ENCODE peak calls at places on chromosomes 3 and 15, in ten cellular contexts. One of them, this sample, is unnamed.

GRCh38 chr3:16937421-16937820 is 52.7 kb downstream of the PLCL2 start:
- DNase-seq in activated T-cell treated with anti-CD3 and anti-CD28 coated beads, Interleukin-2, amount 50 U/mL, for 72 hours: no peak
- DNase-seq in AG20443: no peak
- DNase-seq in kidney epithelial cell: no peak
- DNase-seq in stomach: no peak
- DNase-seq in activated naive CD4-positive, alpha-beta T cell treated with anti-CD3 and anti-CD28 coated beads, Interleukin-2, amount 50 U/mL, for 16 hours: no peak
- DNase-seq in brain microvascular endothelial cell: no peak
- DNase-seq in SHP77: no peak
- DNase-seq in small intestine: no peak
- DNase-seq in effector memory CD4-positive, alpha-beta T cell: no peak
- DNase-seq in this sample: no peak

GRCh38 chr3:141000027-141000663 is 51.0 kb upstream of the SPSB4 start:
- DNase-seq in activated T-cell treated with anti-CD3 and anti-CD28 coated beads, Interleukin-2, amount 50 U/mL, for 72 hours: peak
- DNase-seq in AG20443: peak
- DNase-seq in kidney epithelial cell: no peak
- DNase-seq in stomach: peak
- DNase-seq in activated naive CD4-positive, alpha-beta T cell treated with anti-CD3 and anti-CD28 coated beads, Interleukin-2, amount 50 U/mL, for 16 hours: peak
- DNase-seq in brain microvascular endothelial cell: peak
- DNase-seq in SHP77: peak
- DNase-seq in small intestine: peak
- DNase-seq in effector memory CD4-positive, alpha-beta T cell: no peak
- DNase-seq in this sample: peak

GRCh38 chr15:23857028-23857641 is 170.0 kb upstream of the NDN start:
- DNase-seq in activated T-cell treated with anti-CD3 and anti-CD28 coated beads, Interleukin-2, amount 50 U/mL, for 72 hours: peak
- DNase-seq in AG20443: peak
- DNase-seq in kidney epithelial cell: no peak
- DNase-seq in stomach: peak
- DNase-seq in activated naive CD4-positive, alpha-beta T cell treated with anti-CD3 and anti-CD28 coated beads, Interleukin-2, amount 50 U/mL, for 16 hours: no peak
- DNase-seq in brain microvascular endothelial cell: peak
- DNase-seq in SHP77: peak
- DNase-seq in small intestine: peak
- DNase-seq in effector memory CD4-positive, alpha-beta T cell: no peak
- DNase-seq in this sample: no peak

GRCh38 chr3:12452361-12453330 is 31.6 kb upstream of the TSEN2 start:
- DNase-seq in activated T-cell treated with anti-CD3 and anti-CD28 coated beads, Interleukin-2, amount 50 U/mL, for 72 hours: no peak
- DNase-seq in AG20443: no peak
- DNase-seq in kidney epithelial cell: no peak
- DNase-seq in stomach: no peak
- DNase-seq in activated naive CD4-positive, alpha-beta T cell treated with anti-CD3 and anti-CD28 coated beads, Interleukin-2, amount 50 U/mL, for 16 hours: no peak
- DNase-seq in brain microvascular endothelial cell: no peak
- DNase-seq in SHP77: no peak
- DNase-seq in small intestine: no peak
- DNase-seq in effector memory CD4-positive, alpha-beta T cell: no peak
- DNase-seq in this sample: no peak

GRCh38 chr3:177358085-177358967 is 161.0 kb upstream of the TBL1XR1 start:
- DNase-seq in activated T-cell treated with anti-CD3 and anti-CD28 coated beads, Interleukin-2, amount 50 U/mL, for 72 hours: peak
- DNase-seq in AG20443: peak
- DNase-seq in kidney epithelial cell: no peak
- DNase-seq in stomach: peak
- DNase-seq in activated naive CD4-positive, alpha-beta T cell treated with anti-CD3 and anti-CD28 coated beads, Interleukin-2, amount 50 U/mL, for 16 hours: peak
- DNase-seq in brain microvascular endothelial cell: peak
- DNase-seq in SHP77: peak
- DNase-seq in small intestine: peak
- DNase-seq in effector memory CD4-positive, alpha-beta T cell: peak
- DNase-seq in this sample: peak

GRCh38 chr15:35448294-35448693 is 97.7 kb downstream of the DPH6 start:
- DNase-seq in activated T-cell treated with anti-CD3 and anti-CD28 coated beads, Interleukin-2, amount 50 U/mL, for 72 hours: no peak
- DNase-seq in AG20443: no peak
- DNase-seq in kidney epithelial cell: no peak
- DNase-seq in stomach: no peak
- DNase-seq in activated naive CD4-positive, alpha-beta T cell treated with anti-CD3 and anti-CD28 coated beads, Interleukin-2, amount 50 U/mL, for 16 hours: no peak
- DNase-seq in brain microvascular endothelial cell: no peak
- DNase-seq in SHP77: no peak
- DNase-seq in small intestine: no peak
- DNase-seq in effector memory CD4-positive, alpha-beta T cell: no peak
- DNase-seq in this sample: no peak

GRCh38 chr15:91887321-91887720 is 33.8 kb downstream of the SLCO3A1 start:
- DNase-seq in activated T-cell treated with anti-CD3 and anti-CD28 coated beads, Interleukin-2, amount 50 U/mL, for 72 hours: no peak
- DNase-seq in AG20443: no peak
- DNase-seq in kidney epithelial cell: no peak
- DNase-seq in stomach: no peak
- DNase-seq in activated naive CD4-positive, alpha-beta T cell treated with anti-CD3 and anti-CD28 coated beads, Interleukin-2, amount 50 U/mL, for 16 hours: no peak
- DNase-seq in brain microvascular endothelial cell: no peak
- DNase-seq in SHP77: no peak
- DNase-seq in small intestine: no peak
- DNase-seq in effector memory CD4-positive, alpha-beta T cell: no peak
- DNase-seq in this sample: no peak

GRCh38 chr15:94335616-94336015 is 104.3 kb downstream of the MCTP2 start:
- DNase-seq in activated T-cell treated with anti-CD3 and anti-CD28 coated beads, Interleukin-2, amount 50 U/mL, for 72 hours: no peak
- DNase-seq in AG20443: peak
- DNase-seq in kidney epithelial cell: no peak
- DNase-seq in stomach: no peak
- DNase-seq in activated naive CD4-positive, alpha-beta T cell treated with anti-CD3 and anti-CD28 coated beads, Interleukin-2, amount 50 U/mL, for 16 hours: no peak
- DNase-seq in brain microvascular endothelial cell: no peak
- DNase-seq in SHP77: no peak
- DNase-seq in small intestine: no peak
- DNase-seq in effector memory CD4-positive, alpha-beta T cell: no peak
- DNase-seq in this sample: no peak

GRCh38 chr3:10816863-10817253 is 830 bp downstream of the SLC6A11 start:
- DNase-seq in activated T-cell treated with anti-CD3 and anti-CD28 coated beads, Interleukin-2, amount 50 U/mL, for 72 hours: no peak
- DNase-seq in AG20443: no peak
- DNase-seq in kidney epithelial cell: no peak
- DNase-seq in stomach: no peak
- DNase-seq in activated naive CD4-positive, alpha-beta T cell treated with anti-CD3 and anti-CD28 coated beads, Interleukin-2, amount 50 U/mL, for 16 hours: no peak
- DNase-seq in brain microvascular endothelial cell: no peak
- DNase-seq in SHP77: no peak
- DNase-seq in small intestine: no peak
- DNase-seq in effector memory CD4-positive, alpha-beta T cell: no peak
- DNase-seq in this sample: no peak

GRCh38 chr3:37107846-37108245 is 66.5 kb downstream of the LRRFIP2 start:
- DNase-seq in activated T-cell treated with anti-CD3 and anti-CD28 coated beads, Interleukin-2, amount 50 U/mL, for 72 hours: no peak
- DNase-seq in AG20443: no peak
- DNase-seq in kidney epithelial cell: no peak
- DNase-seq in stomach: no peak
- DNase-seq in activated naive CD4-positive, alpha-beta T cell treated with anti-CD3 and anti-CD28 coated beads, Interleukin-2, amount 50 U/mL, for 16 hours: no peak
- DNase-seq in brain microvascular endothelial cell: no peak
- DNase-seq in SHP77: no peak
- DNase-seq in small intestine: no peak
- DNase-seq in effector memory CD4-positive, alpha-beta T cell: no peak
- DNase-seq in this sample: no peak

GRCh38 chr3:3847994-3848970 is 49.1 kb downstream of the LRRN1 start:
- DNase-seq in activated T-cell treated with anti-CD3 and anti-CD28 coated beads, Interleukin-2, amount 50 U/mL, for 72 hours: no peak
- DNase-seq in AG20443: no peak
- DNase-seq in kidney epithelial cell: no peak
- DNase-seq in stomach: no peak
- DNase-seq in activated naive CD4-positive, alpha-beta T cell treated with anti-CD3 and anti-CD28 coated beads, Interleukin-2, amount 50 U/mL, for 16 hours: no peak
- DNase-seq in brain microvascular endothelial cell: no peak
- DNase-seq in SHP77: no peak
- DNase-seq in small intestine: peak
- DNase-seq in effector memory CD4-positive, alpha-beta T cell: no peak
- DNase-seq in this sample: no peak

GRCh38 chr3:189621948-189622603 is 9.1 kb upstream of the TP63 start:
- DNase-seq in activated T-cell treated with anti-CD3 and anti-CD28 coated beads, Interleukin-2, amount 50 U/mL, for 72 hours: no peak
- DNase-seq in AG20443: peak
- DNase-seq in kidney epithelial cell: no peak
- DNase-seq in stomach: no peak
- DNase-seq in activated naive CD4-positive, alpha-beta T cell treated with anti-CD3 and anti-CD28 coated beads, Interleukin-2, amount 50 U/mL, for 16 hours: no peak
- DNase-seq in brain microvascular endothelial cell: no peak
- DNase-seq in SHP77: no peak
- DNase-seq in small intestine: no peak
- DNase-seq in effector memory CD4-positive, alpha-beta T cell: no peak
- DNase-seq in this sample: no peak

GRCh38 chr15:45314960-45315359 is 62.9 kb downstream of the SLC28A2 start:
- DNase-seq in activated T-cell treated with anti-CD3 and anti-CD28 coated beads, Interleukin-2, amount 50 U/mL, for 72 hours: no peak
- DNase-seq in AG20443: peak
- DNase-seq in kidney epithelial cell: no peak
- DNase-seq in stomach: no peak
- DNase-seq in activated naive CD4-positive, alpha-beta T cell treated with anti-CD3 and anti-CD28 coated beads, Interleukin-2, amount 50 U/mL, for 16 hours: no peak
- DNase-seq in brain microvascular endothelial cell: no peak
- DNase-seq in SHP77: no peak
- DNase-seq in small intestine: no peak
- DNase-seq in effector memory CD4-positive, alpha-beta T cell: no peak
- DNase-seq in this sample: no peak

GRCh38 chr15:58510715-58511465 is 79.1 kb downstream of the LIPC start:
- DNase-seq in activated T-cell treated with anti-CD3 and anti-CD28 coated beads, Interleukin-2, amount 50 U/mL, for 72 hours: no peak
- DNase-seq in AG20443: no peak
- DNase-seq in kidney epithelial cell: no peak
- DNase-seq in stomach: no peak
- DNase-seq in activated naive CD4-positive, alpha-beta T cell treated with anti-CD3 and anti-CD28 coated beads, Interleukin-2, amount 50 U/mL, for 16 hours: no peak
- DNase-seq in brain microvascular endothelial cell: peak
- DNase-seq in SHP77: no peak
- DNase-seq in small intestine: no peak
- DNase-seq in effector memory CD4-positive, alpha-beta T cell: no peak
- DNase-seq in this sample: no peak

GRCh38 chr3:126554560-126555525 is 3.9 kb downstream of the C3orf22 start:
- DNase-seq in activated T-cell treated with anti-CD3 and anti-CD28 coated beads, Interleukin-2, amount 50 U/mL, for 72 hours: no peak
- DNase-seq in AG20443: peak
- DNase-seq in kidney epithelial cell: no peak
- DNase-seq in stomach: peak
- DNase-seq in activated naive CD4-positive, alpha-beta T cell treated with anti-CD3 and anti-CD28 coated beads, Interleukin-2, amount 50 U/mL, for 16 hours: no peak
- DNase-seq in brain microvascular endothelial cell: no peak
- DNase-seq in SHP77: no peak
- DNase-seq in small intestine: no peak
- DNase-seq in effector memory CD4-positive, alpha-beta T cell: no peak
- DNase-seq in this sample: no peak

GRCh38 chr3:43648957-43649356 is 27.1 kb upstream of the ANO10 start:
- DNase-seq in activated T-cell treated with anti-CD3 and anti-CD28 coated beads, Interleukin-2, amount 50 U/mL, for 72 hours: no peak
- DNase-seq in AG20443: no peak
- DNase-seq in kidney epithelial cell: no peak
- DNase-seq in stomach: no peak
- DNase-seq in activated naive CD4-positive, alpha-beta T cell treated with anti-CD3 and anti-CD28 coated beads, Interleukin-2, amount 50 U/mL, for 16 hours: no peak
- DNase-seq in brain microvascular endothelial cell: no peak
- DNase-seq in SHP77: no peak
- DNase-seq in small intestine: no peak
- DNase-seq in effector memory CD4-positive, alpha-beta T cell: no peak
- DNase-seq in this sample: no peak

GRCh38 chr3:101833446-101833974 is 15.8 kb upstream of the NFKBIZ start:
- DNase-seq in activated T-cell treated with anti-CD3 and anti-CD28 coated beads, Interleukin-2, amount 50 U/mL, for 72 hours: no peak
- DNase-seq in AG20443: no peak
- DNase-seq in kidney epithelial cell: no peak
- DNase-seq in stomach: no peak
- DNase-seq in activated naive CD4-positive, alpha-beta T cell treated with anti-CD3 and anti-CD28 coated beads, Interleukin-2, amount 50 U/mL, for 16 hours: no peak
- DNase-seq in brain microvascular endothelial cell: no peak
- DNase-seq in SHP77: no peak
- DNase-seq in small intestine: no peak
- DNase-seq in effector memory CD4-positive, alpha-beta T cell: no peak
- DNase-seq in this sample: no peak

GRCh38 chr15:51864408-51865056 is 35.1 kb downstream of the TMOD3 start:
- DNase-seq in activated T-cell treated with anti-CD3 and anti-CD28 coated beads, Interleukin-2, amount 50 U/mL, for 72 hours: peak
- DNase-seq in AG20443: no peak
- DNase-seq in kidney epithelial cell: peak
- DNase-seq in stomach: no peak
- DNase-seq in activated naive CD4-positive, alpha-beta T cell treated with anti-CD3 and anti-CD28 coated beads, Interleukin-2, amount 50 U/mL, for 16 hours: peak
- DNase-seq in brain microvascular endothelial cell: no peak
- DNase-seq in SHP77: no peak
- DNase-seq in small intestine: no peak
- DNase-seq in effector memory CD4-positive, alpha-beta T cell: no peak
- DNase-seq in this sample: no peak

GRCh38 chr3:127288921-127289645 is 1.2 kb upstream of the PRR20G start:
- DNase-seq in activated T-cell treated with anti-CD3 and anti-CD28 coated beads, Interleukin-2, amount 50 U/mL, for 72 hours: no peak
- DNase-seq in AG20443: no peak
- DNase-seq in kidney epithelial cell: no peak
- DNase-seq in stomach: no peak
- DNase-seq in activated naive CD4-positive, alpha-beta T cell treated with anti-CD3 and anti-CD28 coated beads, Interleukin-2, amount 50 U/mL, for 16 hours: no peak
- DNase-seq in brain microvascular endothelial cell: no peak
- DNase-seq in SHP77: no peak
- DNase-seq in small intestine: no peak
- DNase-seq in effector memory CD4-positive, alpha-beta T cell: no peak
- DNase-seq in this sample: no peak

GRCh38 chr3:27758083-27758482 is 36.0 kb upstream of the EOMES start:
- DNase-seq in activated T-cell treated with anti-CD3 and anti-CD28 coated beads, Interleukin-2, amount 50 U/mL, for 72 hours: peak
- DNase-seq in AG20443: peak
- DNase-seq in kidney epithelial cell: peak
- DNase-seq in stomach: no peak
- DNase-seq in activated naive CD4-positive, alpha-beta T cell treated with anti-CD3 and anti-CD28 coated beads, Interleukin-2, amount 50 U/mL, for 16 hours: no peak
- DNase-seq in brain microvascular endothelial cell: peak
- DNase-seq in SHP77: no peak
- DNase-seq in small intestine: no peak
- DNase-seq in effector memory CD4-positive, alpha-beta T cell: no peak
- DNase-seq in this sample: no peak

GRCh38 chr3:69671082-69671952 is 67.9 kb upstream of the MITF start:
- DNase-seq in activated T-cell treated with anti-CD3 and anti-CD28 coated beads, Interleukin-2, amount 50 U/mL, for 72 hours: no peak
- DNase-seq in AG20443: peak
- DNase-seq in kidney epithelial cell: no peak
- DNase-seq in stomach: no peak
- DNase-seq in activated naive CD4-positive, alpha-beta T cell treated with anti-CD3 and anti-CD28 coated beads, Interleukin-2, amount 50 U/mL, for 16 hours: no peak
- DNase-seq in brain microvascular endothelial cell: peak
- DNase-seq in SHP77: peak
- DNase-seq in small intestine: peak
- DNase-seq in effector memory CD4-positive, alpha-beta T cell: no peak
- DNase-seq in this sample: no peak

This sample was measured in DMS153.